ENCODE peak calls at places on chromosomes 5 and 9, in four cellular contexts. One of them, this sample, is unnamed.

GRCh38 chr5:141877478-141878185 is 578 bp downstream of the PCDH1 start:
- DNase-seq in brain microvascular endothelial cell: no peak
- DNase-seq in stimulated activated CD8-positive, alpha-beta memory T cell treated with anti-CD3 and anti-CD28 coated beads, Interleukin-2, amount 100 ng/mL, for 1 hour: no peak
- DNase-seq in stimulated activated effector memory CD8-positive, alpha-beta T cell treated with anti-CD3 and anti-CD28 coated beads, Interleukin-12 subunit alpha, Interleukin-12 subunit beta, amount 100 ng/mL, for 72 hours: peak
- DNase-seq in this sample: no peak

GRCh38 chr9:21454149-21454548 is 13.9 kb downstream of the IFNA1 start:
- DNase-seq in stimulated activated CD8-positive, alpha-beta memory T cell treated with anti-CD3 and anti-CD28 coated beads, Interleukin-2, amount 100 ng/mL, for 1 hour: no peak
- DNase-seq in brain microvascular endothelial cell: no peak
- DNase-seq in stimulated activated effector memory CD8-positive, alpha-beta T cell treated with anti-CD3 and anti-CD28 coated beads, Interleukin-12 subunit alpha, Interleukin-12 subunit beta, amount 100 ng/mL, for 72 hours: no peak
- DNase-seq in this sample: no peak

GRCh38 chr5:16539169-16539666 is 73.6 kb upstream of the ZNF622 start:
- DNase-seq in brain microvascular endothelial cell: peak
- DNase-seq in stimulated activated effector memory CD8-positive, alpha-beta T cell treated with anti-CD3 and anti-CD28 coated beads, Interleukin-12 subunit alpha, Interleukin-12 subunit beta, amount 100 ng/mL, for 72 hours: no peak
- DNase-seq in stimulated activated CD8-positive, alpha-beta memory T cell treated with anti-CD3 and anti-CD28 coated beads, Interleukin-2, amount 100 ng/mL, for 1 hour: no peak
- DNase-seq in this sample: no peak

GRCh38 chr5:326109-326508 is 4.6 kb downstream of the AHRR start:
- DNase-seq in brain microvascular endothelial cell: no peak
- DNase-seq in stimulated activated CD8-positive, alpha-beta memory T cell treated with anti-CD3 and anti-CD28 coated beads, Interleukin-2, amount 100 ng/mL, for 1 hour: no peak
- DNase-seq in stimulated activated effector memory CD8-positive, alpha-beta T cell treated with anti-CD3 and anti-CD28 coated beads, Interleukin-12 subunit alpha, Interleukin-12 subunit beta, amount 100 ng/mL, for 72 hours: no peak
- DNase-seq in this sample: no peak

GRCh38 chr9:4009006-4009511 is 290.8 kb downstream of the GLIS3 start:
- DNase-seq in stimulated activated effector memory CD8-positive, alpha-beta T cell treated with anti-CD3 and anti-CD28 coated beads, Interleukin-12 subunit alpha, Interleukin-12 subunit beta, amount 100 ng/mL, for 72 hours: no peak
- DNase-seq in stimulated activated CD8-positive, alpha-beta memory T cell treated with anti-CD3 and anti-CD28 coated beads, Interleukin-2, amount 100 ng/mL, for 1 hour: no peak
- DNase-seq in brain microvascular endothelial cell: no peak
- DNase-seq in this sample: no peak

GRCh38 chr5:159100928-159101646 is 1.4 kb upstream of the EBF1 start:
- DNase-seq in brain microvascular endothelial cell: no peak
- DNase-seq in stimulated activated effector memory CD8-positive, alpha-beta T cell treated with anti-CD3 and anti-CD28 coated beads, Interleukin-12 subunit alpha, Interleukin-12 subunit beta, amount 100 ng/mL, for 72 hours: no peak
- DNase-seq in stimulated activated CD8-positive, alpha-beta memory T cell treated with anti-CD3 and anti-CD28 coated beads, Interleukin-2, amount 100 ng/mL, for 1 hour: no peak
- DNase-seq in this sample: no peak

GRCh38 chr5:6573651-6574101 is 59.2 kb downstream of the NSUN2 start:
- DNase-seq in brain microvascular endothelial cell: no peak
- DNase-seq in stimulated activated effector memory CD8-positive, alpha-beta T cell treated with anti-CD3 and anti-CD28 coated beads, Interleukin-12 subunit alpha, Interleukin-12 subunit beta, amount 100 ng/mL, for 72 hours: peak
- DNase-seq in stimulated activated CD8-positive, alpha-beta memory T cell treated with anti-CD3 and anti-CD28 coated beads, Interleukin-2, amount 100 ng/mL, for 1 hour: no peak
- DNase-seq in this sample: no peak

GRCh38 chr5:147037517-147038205 is 159.1 kb upstream of the PPP2R2B start:
- DNase-seq in stimulated activated effector memory CD8-positive, alpha-beta T cell treated with anti-CD3 and anti-CD28 coated beads, Interleukin-12 subunit alpha, Interleukin-12 subunit beta, amount 100 ng/mL, for 72 hours: no peak
- DNase-seq in brain microvascular endothelial cell: peak
- DNase-seq in stimulated activated CD8-positive, alpha-beta memory T cell treated with anti-CD3 and anti-CD28 coated beads, Interleukin-2, amount 100 ng/mL, for 1 hour: no peak
- DNase-seq in this sample: no peak

GRCh38 chr9:120689860-120690259 is 24.4 kb downstream of the MEGF9 start:
- DNase-seq in brain microvascular endothelial cell: peak
- DNase-seq in stimulated activated effector memory CD8-positive, alpha-beta T cell treated with anti-CD3 and anti-CD28 coated beads, Interleukin-12 subunit alpha, Interleukin-12 subunit beta, amount 100 ng/mL, for 72 hours: no peak
- DNase-seq in stimulated activated CD8-positive, alpha-beta memory T cell treated with anti-CD3 and anti-CD28 coated beads, Interleukin-2, amount 100 ng/mL, for 1 hour: no peak
- DNase-seq in this sample: no peak